ENCODE peak calls at places on chromosomes 7 and 10, in four cellular contexts. One of them, this sample, is unnamed.

GRCh38 chr7:29278362-29279070 is 83.9 kb downstream of the CHN2 start:
- DNase-seq in K562: no peak
- DNase-seq in IMR-90: no peak
- DNase-seq in GM12878: no peak
- DNase-seq in this sample: no peak

GRCh38 chr7:47356261-47356660 is 225.7 kb downstream of the TNS3 start:
- DNase-seq in K562: no peak
- DNase-seq in GM12878: no peak
- DNase-seq in IMR-90: no peak
- DNase-seq in this sample: no peak

GRCh38 chr7:5714657-5715337 is 66.7 kb downstream of the RNF216 start:
- DNase-seq in GM12878: no peak
- DNase-seq in K562: no peak
- DNase-seq in IMR-90: no peak
- DNase-seq in this sample: no peak

GRCh38 chr10:61943699-61944444 is 42.4 kb downstream of the ARID5B start:
- DNase-seq in K562: no peak
- DNase-seq in GM12878: no peak
- DNase-seq in IMR-90: peak
- DNase-seq in this sample: peak

GRCh38 chr10:97822261-97822687 is 27.4 kb upstream of the GOLGA7B start:
- DNase-seq in GM12878: no peak
- DNase-seq in IMR-90: no peak
- DNase-seq in K562: no peak
- DNase-seq in this sample: no peak

GRCh38 chr10:125011926-125012705 is 70.2 kb downstream of the ZRANB1 start:
- DNase-seq in GM12878: no peak
- DNase-seq in IMR-90: no peak
- DNase-seq in K562: no peak
- DNase-seq in this sample: no peak

GRCh38 chr7:4849390-4849789 is 12.4 kb downstream of the PAPOLB start:
- DNase-seq in GM12878: no peak
- DNase-seq in K562: peak
- DNase-seq in IMR-90: peak
- DNase-seq in this sample: peak

GRCh38 chr10:70192325-70192966 is 22.1 kb upstream of the SAR1A start:
- DNase-seq in GM12878: no peak
- DNase-seq in IMR-90: peak
- DNase-seq in K562: no peak
- DNase-seq in this sample: no peak

GRCh38 chr7:98771519-98772241 is 98.1 kb downstream of the TMEM130 start:
- DNase-seq in K562: no peak
- DNase-seq in IMR-90: peak
- DNase-seq in GM12878: peak
- DNase-seq in this sample: no peak

GRCh38 chr7:88681682-88682081 is 77.8 kb upstream of the ZNF804B start:
- DNase-seq in GM12878: no peak
- DNase-seq in IMR-90: no peak
- DNase-seq in K562: no peak
- DNase-seq in this sample: no peak

GRCh38 chr10:44959243-44960097 is at the start of gene RASSF4:
- DNase-seq in IMR-90: peak
- DNase-seq in GM12878: no peak
- DNase-seq in K562: peak
- DNase-seq in this sample: peak

GRCh38 chr7:29926216-29926615 is 63.4 kb downstream of the SCRN1 start:
- DNase-seq in GM12878: no peak
- DNase-seq in K562: no peak
- DNase-seq in IMR-90: no peak
- DNase-seq in this sample: no peak

GRCh38 chr10:55242544-55242943 is 441.5 kb upstream of the PCDH15 start:
- DNase-seq in GM12878: no peak
- DNase-seq in IMR-90: no peak
- DNase-seq in K562: no peak
- DNase-seq in this sample: no peak

GRCh38 chr10:119190353-119190752 is 11.7 kb upstream of the PRDX3 start:
- DNase-seq in K562: no peak
- DNase-seq in GM12878: no peak
- DNase-seq in IMR-90: peak
- DNase-seq in this sample: no peak

DNA sequence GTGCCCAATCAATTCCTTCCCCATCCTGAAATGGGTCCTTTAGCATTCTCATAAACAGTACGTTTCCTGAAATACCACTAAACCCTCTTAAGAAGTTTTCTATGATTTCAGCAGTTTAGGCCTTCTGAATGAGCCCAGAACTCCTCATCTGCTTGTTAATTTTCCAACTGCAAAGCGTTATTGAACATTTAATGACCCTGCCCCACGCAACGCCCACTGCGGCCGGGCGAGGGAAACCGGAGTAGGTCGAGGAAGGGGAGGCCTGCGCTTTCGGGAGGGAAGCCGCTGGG is 608 bp upstream of the UBN2 start:
- DNase-seq in K562: no peak
- DNase-seq in GM12878: no peak
- DNase-seq in IMR-90: no peak
- DNase-seq in this sample: no peak
- TF ChIP-seq SMC3 in K562: no peak
- TF ChIP-seq SMC3 in GM12878: no peak
- TF ChIP-seq SMC3 in IMR-90: no peak
- TF ChIP-seq SMC3 in this sample: no peak

GRCh38 chr10:33290286-33291052 is 44.0 kb downstream of the NRP1 start:
- DNase-seq in K562: no peak
- DNase-seq in IMR-90: no peak
- DNase-seq in GM12878: no peak
- DNase-seq in this sample: no peak

GRCh38 chr10:33295851-33296250 is 38.6 kb downstream of the NRP1 start:
- DNase-seq in IMR-90: no peak
- DNase-seq in K562: no peak
- DNase-seq in GM12878: no peak
- DNase-seq in this sample: no peak

GRCh38 chr10:33291053-33291592 is 43.3 kb downstream of the NRP1 start:
- DNase-seq in IMR-90: peak
- DNase-seq in GM12878: no peak
- DNase-seq in K562: no peak
- DNase-seq in this sample: no peak

GRCh38 chr10:33293081-33293480 is 41.4 kb downstream of the NRP1 start:
- DNase-seq in GM12878: no peak
- DNase-seq in IMR-90: no peak
- DNase-seq in K562: no peak
- DNase-seq in this sample: no peak

DNA sequence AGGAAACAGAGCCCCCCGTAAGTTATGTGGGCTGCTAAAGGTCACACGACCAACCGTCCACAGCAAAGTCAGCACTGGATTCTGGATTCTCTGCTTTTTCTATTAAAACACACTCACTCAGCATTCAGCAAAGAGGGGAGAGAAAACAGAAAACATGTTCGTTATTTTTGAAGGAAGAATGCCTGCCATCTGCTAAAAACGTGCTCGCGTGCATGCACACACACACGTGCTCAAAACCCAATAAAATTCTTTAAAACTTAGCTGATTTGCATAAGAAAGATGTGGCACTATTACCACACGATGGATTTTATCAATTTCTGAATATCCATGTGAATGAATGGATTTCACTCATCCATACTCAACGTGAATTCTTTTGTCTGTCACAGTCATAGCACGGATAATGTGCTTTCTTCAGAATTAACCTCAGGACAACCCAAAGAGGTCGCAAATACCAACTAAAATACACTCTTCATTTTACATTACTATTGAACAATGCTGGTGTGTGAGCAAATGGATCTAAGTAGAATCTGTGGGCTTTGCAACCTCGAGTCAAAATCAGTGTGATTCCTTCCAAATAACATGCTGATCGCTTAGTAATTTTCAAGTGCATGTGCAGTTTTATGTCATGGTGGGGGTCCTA is 40.8 kb downstream of the NRP1 start:
- DNase-seq in GM12878: no peak
- DNase-seq in IMR-90: no peak
- DNase-seq in K562: no peak
- DNase-seq in this sample: no peak
- H3K9ac ChIP-seq in GM12878: no peak
- H3K9ac ChIP-seq in IMR-90: no peak
- H3K9ac ChIP-seq in K562: no peak
- H3K9ac ChIP-seq in this sample: no peak

GRCh38 chr10:120713573-120713972 is 137.6 kb upstream of the WDR11 start:
- DNase-seq in IMR-90: no peak
- DNase-seq in K562: no peak
- DNase-seq in GM12878: no peak
- DNase-seq in this sample: no peak

GRCh38 chr10:120711857-120712256 is 139.3 kb upstream of the WDR11 start:
- DNase-seq in IMR-90: no peak
- DNase-seq in K562: no peak
- DNase-seq in GM12878: no peak
- DNase-seq in this sample: no peak

GRCh38 chr10:120719333-120719732 is 131.8 kb upstream of the WDR11 start:
- DNase-seq in IMR-90: no peak
- DNase-seq in GM12878: peak
- DNase-seq in K562: no peak
- DNase-seq in this sample: no peak

DNA sequence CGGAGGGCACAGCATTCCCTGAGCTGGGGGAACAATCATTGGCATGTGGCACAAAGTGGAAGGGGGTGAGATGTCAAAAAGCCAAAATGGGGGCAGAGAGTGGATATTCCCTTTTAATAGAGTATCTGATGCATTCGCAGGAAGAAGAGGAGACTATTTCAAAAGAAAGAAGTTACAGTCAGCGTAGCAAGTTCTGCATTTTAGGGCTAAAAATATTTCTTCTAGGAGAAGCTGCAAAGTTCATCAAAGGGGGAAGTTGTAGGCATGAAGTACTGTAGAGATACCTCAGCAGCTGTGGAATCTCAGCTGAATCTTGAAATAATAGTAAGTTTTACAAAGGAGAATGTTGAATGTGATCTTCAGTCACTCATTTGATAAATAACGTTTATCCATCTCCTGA is 135.9 kb upstream of the WDR11 start:
- DNase-seq in GM12878: no peak
- DNase-seq in IMR-90: no peak
- DNase-seq in K562: no peak
- DNase-seq in this sample: no peak
- TF ChIP-seq RCOR1 in GM12878: no peak
- TF ChIP-seq RCOR1 in IMR-90: no peak
- TF ChIP-seq RCOR1 in K562: no peak
- TF ChIP-seq RCOR1 in this sample: no peak

GRCh38 chr10:100878291-100878910 is 34.4 kb upstream of the SLF2 start:
- DNase-seq in GM12878: no peak
- DNase-seq in K562: peak
- DNase-seq in IMR-90: peak
- DNase-seq in this sample: peak
- TF ChIP-seq SMC3 in GM12878: peak
- TF ChIP-seq SMC3 in K562: peak
- TF ChIP-seq SMC3 in IMR-90: peak
- TF ChIP-seq SMC3 in this sample: peak

GRCh38 chr10:91987397-91988037 is 63.9 kb downstream of the BTAF1 start:
- DNase-seq in GM12878: no peak
- DNase-seq in K562: no peak
- DNase-seq in IMR-90: no peak
- DNase-seq in this sample: no peak
- H3K9ac ChIP-seq in GM12878: no peak
- H3K9ac ChIP-seq in K562: no peak
- H3K9ac ChIP-seq in IMR-90: no peak
- H3K9ac ChIP-seq in this sample: no peak

DNA sequence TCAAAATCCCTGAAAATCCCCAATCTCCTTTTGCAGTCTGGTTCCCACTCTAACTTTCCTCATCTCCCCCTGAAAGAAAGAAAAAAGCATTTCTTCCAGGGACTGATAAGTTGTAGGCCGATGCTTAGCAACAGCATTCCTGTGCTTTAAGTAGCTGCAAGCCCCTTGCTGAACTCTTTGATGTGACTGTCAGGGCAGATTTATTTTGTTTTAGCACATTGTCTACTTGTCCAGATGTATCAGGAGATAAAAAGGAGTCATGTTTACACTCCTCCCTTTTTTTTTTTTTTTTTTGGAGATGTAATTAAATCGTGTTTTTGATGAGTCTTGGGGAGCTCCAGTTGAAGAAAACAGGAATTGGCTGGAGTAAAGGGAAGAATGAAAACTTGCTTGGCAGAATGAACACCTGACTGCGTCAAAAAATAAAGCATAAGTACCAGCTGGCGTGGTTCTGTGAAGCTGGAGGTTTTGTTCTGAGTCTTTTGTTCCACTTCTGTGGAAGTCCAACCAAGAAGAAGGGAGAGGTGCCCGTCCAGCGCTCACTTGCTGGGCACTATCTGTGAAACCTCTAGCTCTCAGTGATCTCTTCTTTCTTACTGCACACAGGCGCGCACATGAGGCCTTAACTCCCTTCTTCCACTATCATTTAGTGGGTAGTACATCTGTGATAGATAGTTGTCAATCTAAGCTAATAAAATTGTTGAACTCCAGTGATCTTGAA is 871.7 kb downstream of the LRMDA start:
- DNase-seq in K562: no peak
- DNase-seq in IMR-90: no peak
- DNase-seq in GM12878: no peak
- DNase-seq in this sample: no peak
- TF ChIP-seq RCOR1 in K562: no peak
- TF ChIP-seq RCOR1 in IMR-90: no peak
- TF ChIP-seq RCOR1 in GM12878: no peak
- TF ChIP-seq RCOR1 in this sample: no peak

DNA sequence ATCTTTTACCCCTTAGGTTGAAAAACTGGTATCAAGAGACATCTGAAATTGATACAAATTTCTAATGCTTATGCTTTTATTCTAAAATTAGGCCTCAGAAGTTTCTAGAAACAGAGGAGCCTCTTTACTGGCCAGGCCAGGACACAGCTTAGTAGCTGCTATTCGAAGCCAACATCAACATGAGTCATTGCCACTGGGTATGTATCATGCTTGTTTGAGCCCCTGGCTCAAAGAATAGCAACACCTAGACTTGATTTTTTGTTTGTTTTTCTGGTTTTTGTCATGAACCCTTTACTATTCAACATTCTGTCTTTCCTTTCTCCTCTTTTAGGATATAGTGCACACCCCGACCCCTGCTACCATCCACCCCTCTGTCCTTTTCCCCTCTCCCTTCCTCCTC is 90.9 kb upstream of the STK17A start:
- DNase-seq in GM12878: no peak
- DNase-seq in K562: no peak
- DNase-seq in IMR-90: peak
- DNase-seq in this sample: no peak
- TF ChIP-seq SMC3 in GM12878: no peak
- TF ChIP-seq SMC3 in K562: no peak
- TF ChIP-seq SMC3 in IMR-90: no peak
- TF ChIP-seq SMC3 in this sample: no peak

GRCh38 chr7:156607332-156608175 is 33.0 kb upstream of the RNF32 start:
- DNase-seq in K562: no peak
- DNase-seq in IMR-90: peak
- DNase-seq in GM12878: no peak
- DNase-seq in this sample: peak
- H3K9ac ChIP-seq in K562: no peak
- H3K9ac ChIP-seq in IMR-90: no peak
- H3K9ac ChIP-seq in GM12878: no peak
- H3K9ac ChIP-seq in this sample: no peak